ENCODE peak calls at places on chromosomes 6 and 20, in six cellular contexts. F is HL-60, S is lung, P is K562, D is lower leg skin, Y is choroid plexus epithelial cell. V is an unnamed sample.

GRCh38 chr20:12535316-12535715 is 473.5 kb upstream of the SPTLC3 start:
- DNase-seq in P (no peak), D (no peak), S (no peak), F (no peak), Y (no peak), V (no peak)

GRCh38 chr6:148364056-148364844 is 21.6 kb downstream of the SASH1 start:
- DNase-seq in D (no peak), F (no peak), P (no peak), S (no peak), Y (peak; percentile 77), V (peak; percentile 93)

GRCh38 chr20:22470620-22471026 is 113.7 kb downstream of the FOXA2 start:
- DNase-seq in Y (no peak), D (no peak), F (no peak), P (no peak), S (no peak), V (no peak)

GRCh38 chr6:137867685-137868509 is 838 bp downstream of the TNFAIP3 start:
- DNase-seq in S (no peak), Y (no peak), D (peak; percentile 89), F (peak; percentile 32), P (peak; percentile 66), V (no peak)

GRCh38 chr6:90328004-90328403 is 31.4 kb upstream of the BACH2 start:
- DNase-seq in S (no peak), P (no peak), D (no peak), Y (no peak), F (no peak), V (no peak)

GRCh38 chr6:132259070-132259469 is 142.2 kb downstream of the MOXD1 start:
- DNase-seq in P (no peak), F (no peak), D (no peak), Y (peak; percentile 76), S (no peak), V (peak; percentile 71)

GRCh38 chr6:142946924-142947701 is 2.1 kb upstream of the HIVEP2 start:
- DNase-seq in S (peak; percentile 81), P (peak; percentile 59), F (peak; percentile 18), Y (peak; percentile 89), D (peak; percentile 96), V (peak; percentile 79)

GRCh38 chr6:155224031-155224451 is 39.8 kb upstream of the CLDN20 start:
- DNase-seq in Y (peak; percentile 94), S (no peak), F (peak; percentile 78), P (no peak), D (no peak), V (peak; percentile 90)

GRCh38 chr6:127842562-127842961 is 58.3 kb downstream of the THEMIS start:
- DNase-seq in F (no peak), S (no peak), P (no peak), D (no peak), Y (no peak), V (no peak)

GRCh38 chr6:127554435-127555006 is 22.5 kb upstream of the C6orf58 start:
- DNase-seq in P (no peak), S (no peak), D (no peak), F (peak; percentile 17), Y (peak; percentile 57), V (peak; percentile 64)

GRCh38 chr6:133432021-133432989 is 191.1 kb downstream of the EYA4 start:
- DNase-seq in P (no peak), S (no peak), F (no peak), Y (no peak), D (no peak), V (peak; percentile 9)
- TF ChIP-seq CTCF in P (no peak), S (no peak), F (no peak), Y (no peak), D (no peak), V (no peak)

GRCh38 chr20:44959082-44959895 is 908 bp downstream of the TOMM34 start:
- DNase-seq in D (no peak), Y (peak; percentile 67), P (peak; percentile 47), F (peak; percentile 34), S (no peak), V (peak; percentile 58)
- TF ChIP-seq CTCF in D (no peak), Y (peak; percentile 20), P (peak; percentile 9), F (no peak), S (no peak), V (peak; percentile 3)

DNA sequence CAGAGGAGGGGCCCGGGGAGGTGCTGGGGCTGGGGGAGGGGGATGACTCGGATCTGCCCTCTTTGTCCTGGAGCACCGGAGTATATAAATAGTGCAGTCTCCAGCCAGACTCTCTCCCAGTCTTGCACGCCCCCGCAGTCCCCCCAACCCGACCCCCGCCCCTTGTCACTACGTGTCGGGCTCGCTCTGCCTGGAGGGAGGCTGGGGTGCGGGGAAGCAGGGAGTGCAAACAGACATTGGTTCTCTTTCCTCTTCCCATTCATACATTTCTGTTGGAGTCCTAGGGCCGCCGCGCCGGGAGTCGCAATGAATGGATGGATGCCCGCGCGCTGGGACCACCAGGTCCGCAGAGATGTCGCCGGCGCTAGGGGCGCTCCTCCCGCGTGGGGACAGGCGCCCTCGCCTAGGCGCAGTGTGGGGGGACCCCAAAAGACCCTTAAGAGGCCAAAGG is 179.3 kb downstream of the TBXT start:
- DNase-seq in Y (no peak), P (no peak), D (no peak), F (no peak), S (no peak), V (no peak)
- TF ChIP-seq CTCF in Y (no peak), P (no peak), D (no peak), F (no peak), S (no peak), V (no peak)

GRCh38 chr6:6505111-6505510 is 83.4 kb upstream of the LY86 start:
- DNase-seq in Y (no peak), S (no peak), D (no peak), F (no peak), P (no peak), V (no peak)
- TF ChIP-seq CTCF in Y (no peak), S (no peak), D (no peak), F (no peak), P (no peak), V (no peak)

GRCh38 chr6:161374971-161375873 is 101.4 kb upstream of the AGPAT4 start:
- DNase-seq in S (peak; percentile 82), D (peak; percentile 89), P (peak; percentile 78), Y (no peak), F (no peak), V (no peak)
- TF ChIP-seq CTCF in S (no peak), D (no peak), P (peak; percentile 60), Y (peak; percentile 32), F (no peak), V (peak; percentile 10)

DNA sequence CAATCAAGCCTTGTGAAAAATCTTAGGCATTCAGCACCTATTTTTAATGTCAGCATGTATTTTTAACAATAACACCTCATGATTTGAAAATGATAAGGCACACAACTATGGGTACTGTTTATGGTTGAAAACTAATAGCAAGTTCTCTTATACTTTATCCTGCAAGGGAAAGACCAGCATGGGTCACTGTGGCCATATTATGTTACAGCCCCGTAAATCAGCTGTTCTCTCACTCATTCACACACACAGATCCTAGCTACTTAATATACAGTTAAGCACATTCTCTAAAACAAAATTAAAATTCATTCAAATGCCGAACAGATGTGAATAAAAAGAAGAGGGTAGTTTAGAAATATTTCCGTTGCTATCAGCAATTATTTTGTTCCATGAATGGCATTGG is 224.4 kb downstream of the OGFRL1 start:
- DNase-seq in P (no peak), Y (no peak), S (no peak), D (no peak), F (no peak), V (no peak)
- TF ChIP-seq CTCF in P (no peak), Y (no peak), S (no peak), D (no peak), F (no peak), V (no peak)

V was measured in fibroblast of pulmonary artery.